ENCODE peak calls at places on chromosome 3, in four cellular contexts. M is mesothelial cell of epicardium, S is endothelial cell, I is A549. R is an unnamed sample.

GRCh38 chr3:57596495-57597239 is 477 bp downstream of the ARF4 start:
- DNase-seq in S (peak; percentile 62), I (peak; percentile 33), M (peak; percentile 76), R (peak; percentile 73)

GRCh38 chr3:124615896-124616543 is 114.2 kb upstream of the UMPS start:
- DNase-seq in I (no peak), S (no peak), M (no peak), R (no peak)

GRCh38 chr3:71310595-71311319 is 272.8 kb downstream of the FOXP1 start:
- DNase-seq in S (no peak), I (no peak), M (no peak), R (peak; percentile 41)

GRCh38 chr3:120264963-120265362 is 20.1 kb downstream of the GPR156 start:
- DNase-seq in I (no peak), M (no peak), S (no peak), R (no peak)

GRCh38 chr3:170799009-170799408 is 71.0 kb downstream of the RPL22L1 start:
- DNase-seq in M (no peak), I (no peak), S (no peak), R (no peak)

GRCh38 chr3:16174976-16175901 is 759 bp downstream of the GALNT15 start:
- DNase-seq in M (no peak), I (no peak), S (no peak), R (no peak)

GRCh38 chr3:62252614-62253147 is 120.7 kb downstream of the FEZF2 start:
- DNase-seq in I (no peak), M (no peak), S (no peak), R (no peak)

GRCh38 chr3:133475245-133476010 is 75.6 kb downstream of the BFSP2 start:
- DNase-seq in S (no peak), I (no peak), M (no peak), R (peak; percentile 47)

GRCh38 chr3:152719264-152719663 is 115.7 kb upstream of the P2RY1 start:
- DNase-seq in M (no peak), I (no peak), S (no peak), R (no peak)

GRCh38 chr3:155078959-155079794 is 942 bp upstream of the MME start:
- DNase-seq in M (peak; percentile 39), S (no peak), I (no peak), R (no peak)

GRCh38 chr3:186998937-186999368 is 68.6 kb downstream of the ST6GAL1 start:
- DNase-seq in S (peak; percentile 13), M (no peak), I (no peak), R (no peak)

GRCh38 chr3:54831091-54831490 is 96.8 kb downstream of the LRTM1 start:
- DNase-seq in S (no peak), I (no peak), M (no peak), R (no peak)

GRCh38 chr3:69871256-69871655 is 128.3 kb upstream of the SAMMSON start:
- DNase-seq in I (no peak), S (no peak), M (no peak), R (no peak)

GRCh38 chr3:41198046-41198445 is 1.3 kb upstream of the CTNNB1 start:
- DNase-seq in M (no peak), I (no peak), S (no peak), R (no peak)

GRCh38 chr3:117011687-117012250 is 302.2 kb downstream of the TUSC7 start:
- DNase-seq in I (no peak), M (no peak), S (no peak), R (no peak)

GRCh38 chr3:94159062-94159726 is 96.3 kb downstream of the NSUN3 start:
- DNase-seq in I (peak; percentile 13), M (no peak), S (no peak), R (no peak)

GRCh38 chr3:38649500-38650247 is at the start of gene SCN5A:
- DNase-seq in I (peak; percentile 55), S (peak; percentile 53), M (peak; percentile 55), R (peak; percentile 53)

GRCh38 chr3:11238880-11239279 is 33.3 kb upstream of the ATG7 start:
- DNase-seq in S (no peak), I (no peak), M (no peak), R (peak; percentile 23)

GRCh38 chr3:184040010-184040409 is 8.5 kb downstream of the HTR3D start:
- DNase-seq in M (no peak), S (peak; percentile 28), I (peak; percentile 34), R (no peak)

GRCh38 chr3:175009294-175009693 is 150.2 kb downstream of the NAALADL2 start:
- DNase-seq in M (no peak), S (no peak), I (no peak), R (no peak)

GRCh38 chr3:98010194-98010882 is 24.8 kb downstream of the GABRR3 start:
- DNase-seq in I (no peak), S (no peak), M (no peak), R (no peak)

GRCh38 chr3:134376786-134377431 is 2.7 kb upstream of the AMOTL2 start:
- DNase-seq in S (no peak), M (peak; percentile 31), I (no peak), R (no peak)

GRCh38 chr3:50164056-50164455 is 8.9 kb downstream of the SEMA3F start:
- DNase-seq in I (peak; percentile 50), S (no peak), M (no peak), R (no peak)

GRCh38 chr3:113614402-113614801 is 82.0 kb downstream of the USF3 start:
- DNase-seq in M (no peak), S (no peak), I (no peak), R (no peak)

GRCh38 chr3:65729553-65729952 is 309.2 kb downstream of the MAGI1 start:
- DNase-seq in S (no peak), I (no peak), M (no peak), R (no peak)

GRCh38 chr3:131848111-131848510 is 186.7 kb downstream of the CPNE4 start:
- DNase-seq in M (no peak), S (no peak), I (no peak), R (no peak)

GRCh38 chr3:132822266-132822665 is 100.1 kb upstream of the NPHP3 start:
- DNase-seq in I (no peak), S (no peak), M (no peak), R (no peak)

GRCh38 chr3:65178703-65179102 is 490.9 kb upstream of the ADAMTS9 start:
- DNase-seq in M (no peak), S (no peak), I (no peak), R (no peak)

GRCh38 chr3:73409405-73409804 is 215.3 kb downstream of the PDZRN3 start:
- DNase-seq in S (no peak), M (no peak), I (no peak), R (no peak)

GRCh38 chr3:107429330-107430181 is 52.3 kb downstream of the CCDC54 start:
- DNase-seq in I (peak; percentile 80), M (peak; percentile 85), S (peak; percentile 87), R (peak; percentile 62)

GRCh38 chr3:9669720-9670432 is 20.6 kb downstream of the MTMR14 start:
- DNase-seq in M (no peak), I (no peak), S (no peak), R (no peak)

GRCh38 chr3:149120051-149120972 is 9.1 kb upstream of the HPS3 start:
- DNase-seq in S (no peak), M (no peak), I (peak; percentile 73), R (no peak)

GRCh38 chr3:182794806-182795369 is 1.6 kb downstream of the ATP11B start:
- DNase-seq in I (no peak), M (no peak), S (no peak), R (no peak)

GRCh38 chr3:8554725-8555621 is 53.4 kb downstream of the LMCD1 start:
- DNase-seq in S (no peak), M (no peak), I (no peak), R (no peak)

GRCh38 chr3:115704661-115705338 is 81.5 kb downstream of the GAP43 start:
- DNase-seq in I (no peak), S (no peak), M (no peak), R (no peak)

GRCh38 chr3:48151058-48151806 is 37.0 kb downstream of the CDC25A start:
- DNase-seq in I (peak; percentile 62), S (peak; percentile 76), M (peak; percentile 77), R (peak; percentile 77)
- TF ChIP-seq CTCF in I (peak; percentile 70), S (peak; percentile 60), M (peak; percentile 49), R (peak; percentile 69)

GRCh38 chr3:180329847-180330246 is 272.1 kb upstream of the TTC14 start:
- DNase-seq in M (no peak), I (no peak), S (no peak), R (no peak)
- TF ChIP-seq CTCF in M (no peak), I (no peak), S (no peak), R (no peak)

GRCh38 chr3:123201223-123201556 is 553 bp upstream of the SEC22A start:
- DNase-seq in I (no peak), S (no peak), M (no peak), R (no peak)

GRCh38 chr3:123201557-123202427 is at the start of gene SEC22A:
- DNase-seq in S (peak; percentile 87), I (peak; percentile 90), M (peak; percentile 92), R (peak; percentile 99)

GRCh38 chr3:123198352-123198751 is 3.4 kb upstream of the SEC22A start:
- DNase-seq in M (no peak), S (no peak), I (no peak), R (no peak)

DNA sequence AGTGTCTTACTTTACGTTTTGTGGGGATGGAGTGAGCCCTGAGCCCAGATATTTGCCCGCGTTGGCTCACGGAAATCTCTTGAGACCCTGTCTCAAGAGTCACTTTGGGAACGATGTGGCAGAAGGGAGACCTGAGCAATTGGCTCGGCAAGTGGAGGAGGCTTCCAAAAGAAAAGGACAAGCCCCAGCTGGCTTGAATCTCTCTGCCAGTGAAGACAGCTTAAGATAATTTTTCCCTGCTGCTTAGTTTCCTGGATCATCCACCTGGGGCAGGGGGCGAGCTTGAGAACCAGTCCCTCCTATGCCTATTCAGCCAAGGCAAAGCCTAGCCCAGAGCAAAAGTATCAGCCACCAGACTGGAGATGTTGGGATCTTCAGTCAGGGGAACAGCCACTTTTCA is 708 bp downstream of the SEC22A start:
- DNase-seq in M (peak; percentile 39), I (peak; percentile 36), S (peak; percentile 7), R (peak; percentile 15)
- TF ChIP-seq CTCF in M (no peak), I (no peak), S (no peak), R (no peak)

GRCh38 chr3:130677310-130677709 is 69.3 kb downstream of the PIK3R4 start:
- DNase-seq in M (no peak), I (no peak), S (no peak), R (no peak)

GRCh38 chr3:130671545-130671944 is 75.1 kb downstream of the PIK3R4 start:
- DNase-seq in I (no peak), S (no peak), M (no peak), R (no peak)
- TF ChIP-seq CTCF in I (no peak), S (no peak), M (no peak), R (no peak)

GRCh38 chr3:138097192-138097829 is 18.1 kb downstream of the DZIP1L start:
- DNase-seq in M (no peak), I (peak; percentile 54), S (peak; percentile 33), R (peak; percentile 33)
- TF ChIP-seq CTCF in M (peak; percentile 33), I (no peak), S (peak; percentile 73), R (peak; percentile 60)

GRCh38 chr3:173221010-173221409 is 80.0 kb upstream of the SPATA16 start:
- DNase-seq in S (no peak), M (no peak), I (peak; percentile 4), R (no peak)
- TF ChIP-seq CTCF in S (peak; percentile 55), M (peak; percentile 27), I (peak; percentile 32), R (no peak)

R was measured in activated CD8-positive, alpha-beta T cell treated with anti-CD3 and anti-CD28 coated beads for 36 hours.